ENCODE peak calls at places on chromosomes 13 and 19, in four cellular contexts. One of them, this sample, is unnamed.

GRCh38 chr13:39942901-39943273 is 287.4 kb downstream of the COG6 start:
- DNase-seq in foreskin fibroblast: peak
- DNase-seq in AG09309: peak
- DNase-seq in astrocyte of the spinal cord: peak
- DNase-seq in this sample: peak

GRCh38 chr19:13241321-13242104 is 91.3 kb downstream of the IER2 start:
- DNase-seq in foreskin fibroblast: no peak
- DNase-seq in AG09309: no peak
- DNase-seq in astrocyte of the spinal cord: no peak
- DNase-seq in this sample: no peak

GRCh38 chr13:74206855-74207254 is 72.7 kb upstream of the KLF12 start:
- DNase-seq in foreskin fibroblast: no peak
- DNase-seq in AG09309: no peak
- DNase-seq in astrocyte of the spinal cord: no peak
- DNase-seq in this sample: no peak

GRCh38 chr19:3068071-3068470 is 5.8 kb upstream of the TLE5 start:
- DNase-seq in foreskin fibroblast: no peak
- DNase-seq in AG09309: no peak
- DNase-seq in astrocyte of the spinal cord: no peak
- DNase-seq in this sample: no peak

GRCh38 chr19:14475251-14476073 is at the start of gene PTGER1:
- DNase-seq in foreskin fibroblast: peak
- DNase-seq in AG09309: no peak
- DNase-seq in astrocyte of the spinal cord: peak
- DNase-seq in this sample: no peak

GRCh38 chr13:109768176-109768575 is 18.2 kb downstream of the IRS2 start:
- DNase-seq in foreskin fibroblast: no peak
- DNase-seq in AG09309: no peak
- DNase-seq in astrocyte of the spinal cord: no peak
- DNase-seq in this sample: no peak

GRCh38 chr13:93771229-93771628 is 544.6 kb downstream of the GPC6 start:
- DNase-seq in foreskin fibroblast: no peak
- DNase-seq in AG09309: no peak
- DNase-seq in astrocyte of the spinal cord: no peak
- DNase-seq in this sample: no peak

GRCh38 chr19:11425719-11426457 is 6.8 kb upstream of the RGL3 start:
- DNase-seq in foreskin fibroblast: no peak
- DNase-seq in AG09309: no peak
- DNase-seq in astrocyte of the spinal cord: no peak
- DNase-seq in this sample: no peak

GRCh38 chr13:78238911-78239310 is 320.3 kb upstream of the EDNRB start:
- DNase-seq in foreskin fibroblast: no peak
- DNase-seq in AG09309: no peak
- DNase-seq in astrocyte of the spinal cord: no peak
- DNase-seq in this sample: no peak

GRCh38 chr19:19654441-19654840 is 9.0 kb downstream of the ATP13A1 start:
- DNase-seq in foreskin fibroblast: no peak
- DNase-seq in AG09309: no peak
- DNase-seq in astrocyte of the spinal cord: no peak
- DNase-seq in this sample: no peak
- TF ChIP-seq CTCF in foreskin fibroblast: no peak
- TF ChIP-seq CTCF in AG09309: no peak
- TF ChIP-seq CTCF in astrocyte of the spinal cord: no peak
- TF ChIP-seq CTCF in this sample: no peak

GRCh38 chr19:42115705-42116104 is 16.5 kb downstream of the POU2F2 start:
- DNase-seq in foreskin fibroblast: no peak
- DNase-seq in AG09309: no peak
- DNase-seq in astrocyte of the spinal cord: no peak
- DNase-seq in this sample: no peak

GRCh38 chr19:42111811-42112210 is 20.4 kb downstream of the POU2F2 start:
- DNase-seq in foreskin fibroblast: peak
- DNase-seq in AG09309: no peak
- DNase-seq in astrocyte of the spinal cord: peak
- DNase-seq in this sample: no peak

GRCh38 chr19:42115219-42115618 is 17.0 kb downstream of the POU2F2 start:
- DNase-seq in foreskin fibroblast: peak
- DNase-seq in AG09309: no peak
- DNase-seq in astrocyte of the spinal cord: no peak
- DNase-seq in this sample: no peak

GRCh38 chr19:42114412-42114811 is 17.8 kb downstream of the POU2F2 start:
- DNase-seq in foreskin fibroblast: peak
- DNase-seq in AG09309: no peak
- DNase-seq in astrocyte of the spinal cord: no peak
- DNase-seq in this sample: no peak

DNA sequence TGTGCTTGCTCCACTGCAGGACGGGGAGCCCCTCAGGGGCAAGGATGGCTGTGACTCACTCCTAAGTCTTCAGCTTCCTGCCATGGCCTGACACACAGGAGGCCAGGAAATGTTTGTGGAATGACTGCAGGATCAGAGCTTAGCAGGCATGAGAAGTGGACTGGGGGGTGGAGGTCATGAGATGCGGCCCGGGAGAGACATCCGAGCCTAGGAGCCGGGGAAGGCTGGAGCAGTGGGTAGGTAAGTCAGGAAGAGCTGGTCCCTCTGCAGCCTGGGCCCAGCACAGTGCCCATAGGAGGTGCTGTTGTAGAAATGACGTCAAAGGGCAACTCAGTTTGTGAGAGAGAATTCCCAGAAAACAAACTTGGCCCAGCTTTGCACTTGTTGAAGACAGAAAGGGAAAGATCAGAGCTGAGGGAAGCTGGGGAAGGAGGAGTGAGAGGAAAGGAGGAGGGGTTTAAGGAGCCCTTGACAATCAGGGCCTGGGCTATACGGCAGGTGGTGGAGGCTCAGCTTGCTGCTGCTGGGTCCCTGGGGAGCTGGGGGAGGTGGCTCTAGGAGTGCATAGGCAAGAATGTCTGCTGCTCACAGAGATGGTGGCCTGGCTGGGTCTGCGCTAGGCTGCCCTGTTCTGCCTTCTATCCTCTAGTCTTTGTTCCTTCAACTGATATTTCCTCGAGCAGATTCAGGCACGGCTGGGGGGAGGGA is 18.5 kb downstream of the POU2F2 start:
- DNase-seq in foreskin fibroblast: peak
- DNase-seq in AG09309: peak
- DNase-seq in astrocyte of the spinal cord: peak
- DNase-seq in this sample: peak
- H3K4me3 ChIP-seq in foreskin fibroblast: no peak
- H3K4me3 ChIP-seq in AG09309: no peak
- H3K4me3 ChIP-seq in astrocyte of the spinal cord: no peak
- H3K4me3 ChIP-seq in this sample: no peak

DNA sequence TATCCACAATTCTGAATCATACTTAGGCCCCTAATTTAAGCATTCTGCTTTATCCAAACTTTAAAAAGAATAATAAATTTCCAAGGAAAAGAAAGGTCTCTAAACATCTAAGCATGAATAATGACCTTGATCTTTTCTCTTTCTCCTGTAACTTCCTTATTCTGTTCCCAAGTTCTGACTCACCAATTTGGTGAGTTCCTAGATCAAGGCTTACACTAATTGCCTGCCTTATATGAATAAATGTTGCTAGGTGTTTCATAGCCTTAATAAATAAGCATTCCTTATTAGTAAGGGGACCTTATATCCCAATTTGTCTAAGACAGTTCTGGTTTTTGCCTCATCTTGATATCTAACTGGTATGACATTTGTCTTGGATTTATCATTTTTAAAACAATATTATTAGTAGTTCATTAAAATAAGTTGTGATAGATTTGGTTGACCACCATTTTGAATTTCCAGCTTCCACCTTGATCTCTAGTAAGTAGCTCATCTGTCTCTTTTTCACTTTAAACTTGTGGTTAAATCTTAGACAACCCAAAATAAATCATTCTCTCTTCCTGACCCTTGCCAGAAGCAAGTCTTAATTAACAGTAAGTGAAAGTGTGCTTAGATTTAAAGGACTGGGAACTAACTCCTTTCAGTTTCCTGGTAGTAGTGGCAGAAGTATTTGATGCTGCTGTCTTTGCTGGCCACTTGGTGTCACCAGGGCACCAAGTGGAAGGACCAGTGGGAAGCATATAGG is 121.2 kb upstream of the MLNR start:
- DNase-seq in foreskin fibroblast: peak
- DNase-seq in AG09309: no peak
- DNase-seq in astrocyte of the spinal cord: peak
- DNase-seq in this sample: peak
- TF ChIP-seq CTCF in foreskin fibroblast: peak
- TF ChIP-seq CTCF in AG09309: peak
- TF ChIP-seq CTCF in astrocyte of the spinal cord: peak
- TF ChIP-seq CTCF in this sample: peak

DNA sequence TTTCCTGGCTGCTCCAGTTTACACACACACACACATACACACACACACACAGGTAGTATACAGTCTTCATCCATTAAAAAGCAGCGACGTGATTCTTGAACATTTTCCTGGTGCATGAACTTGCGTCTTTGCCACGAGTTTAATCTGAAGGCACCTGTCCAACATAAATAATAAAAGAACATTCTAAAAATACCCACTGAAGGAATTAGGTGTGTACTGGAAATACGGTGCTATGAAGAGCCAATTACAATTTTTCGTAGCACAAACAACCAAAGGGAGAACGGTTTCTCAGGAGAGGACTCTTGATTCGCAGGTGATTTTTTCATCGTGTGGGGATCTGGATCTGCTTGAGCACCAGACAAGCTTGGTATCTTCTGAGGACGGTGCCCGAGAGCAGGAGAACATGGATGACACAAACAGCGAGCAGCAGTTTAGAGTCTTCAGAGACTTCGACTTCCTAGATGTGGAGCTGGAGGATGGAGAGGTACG is 61.2 kb downstream of the ZAR1L start:
- DNase-seq in foreskin fibroblast: no peak
- DNase-seq in AG09309: no peak
- DNase-seq in astrocyte of the spinal cord: no peak
- DNase-seq in this sample: peak
- H3K4me3 ChIP-seq in foreskin fibroblast: no peak
- H3K4me3 ChIP-seq in AG09309: no peak
- H3K4me3 ChIP-seq in astrocyte of the spinal cord: no peak
- H3K4me3 ChIP-seq in this sample: no peak

DNA sequence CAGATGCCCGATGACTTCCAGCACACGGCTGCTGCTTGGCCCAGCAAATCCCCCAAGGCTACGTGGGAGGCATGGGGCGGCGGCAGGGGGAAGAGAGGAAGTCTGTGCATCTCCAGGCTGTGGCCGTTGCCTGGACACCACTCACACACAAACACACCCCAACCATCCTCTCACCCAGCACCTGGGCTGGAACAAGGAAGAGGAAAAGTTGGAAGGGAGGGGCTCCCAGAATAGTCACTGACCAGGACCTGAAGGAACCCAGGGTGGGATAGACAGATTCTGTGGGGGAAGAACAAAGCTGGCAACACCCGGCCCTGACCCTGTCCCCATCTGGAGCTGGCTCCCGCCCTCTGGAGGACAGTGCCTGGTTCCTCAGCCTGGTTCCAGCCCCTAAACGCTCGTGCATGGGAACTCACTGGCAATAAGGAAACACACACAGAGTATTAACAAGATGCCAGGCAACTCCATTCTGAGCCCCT is 11.2 kb downstream of the PPP6R1 start:
- DNase-seq in foreskin fibroblast: peak
- DNase-seq in AG09309: no peak
- DNase-seq in astrocyte of the spinal cord: peak
- DNase-seq in this sample: no peak
- TF ChIP-seq CTCF in foreskin fibroblast: no peak
- TF ChIP-seq CTCF in AG09309: no peak
- TF ChIP-seq CTCF in astrocyte of the spinal cord: no peak
- TF ChIP-seq CTCF in this sample: no peak

GRCh38 chr13:25607096-25607495 is 235.3 kb downstream of the ATP8A2 start:
- DNase-seq in foreskin fibroblast: no peak
- DNase-seq in AG09309: no peak
- DNase-seq in astrocyte of the spinal cord: no peak
- DNase-seq in this sample: no peak
- H3K4me3 ChIP-seq in foreskin fibroblast: no peak
- H3K4me3 ChIP-seq in AG09309: no peak
- H3K4me3 ChIP-seq in astrocyte of the spinal cord: no peak
- H3K4me3 ChIP-seq in this sample: no peak